ENCODE peak calls at places on chromosomes 6 and 20, in five cellular contexts. One of them, this sample, is unnamed.

GRCh38 chr20:18172379-18172778 is 34.7 kb downstream of the KAT14 start:
- DNase-seq in transverse colon: peak
- DNase-seq in aorta: no peak
- DNase-seq in tibial artery: no peak
- DNase-seq in psoas muscle: no peak
- DNase-seq in this sample: no peak

GRCh38 chr6:161246725-161247124 is 27.1 kb downstream of the AGPAT4 start:
- DNase-seq in aorta: no peak
- DNase-seq in tibial artery: no peak
- DNase-seq in transverse colon: no peak
- DNase-seq in psoas muscle: no peak
- DNase-seq in this sample: no peak

GRCh38 chr6:160767019-160767646 is 65.1 kb downstream of the PLG start:
- DNase-seq in psoas muscle: peak
- DNase-seq in aorta: peak
- DNase-seq in transverse colon: peak
- DNase-seq in tibial artery: peak
- DNase-seq in this sample: peak

GRCh38 chr6:165747963-165748362 is 84.9 kb upstream of the PDE10A start:
- DNase-seq in psoas muscle: no peak
- DNase-seq in transverse colon: no peak
- DNase-seq in aorta: no peak
- DNase-seq in tibial artery: no peak
- DNase-seq in this sample: no peak

GRCh38 chr6:4309540-4309939 is 174.2 kb upstream of the ECI2 start:
- DNase-seq in aorta: no peak
- DNase-seq in psoas muscle: no peak
- DNase-seq in tibial artery: no peak
- DNase-seq in transverse colon: no peak
- DNase-seq in this sample: no peak

GRCh38 chr6:79570802-79571367 is 33.7 kb upstream of the LCA5 start:
- DNase-seq in aorta: no peak
- DNase-seq in transverse colon: no peak
- DNase-seq in psoas muscle: no peak
- DNase-seq in tibial artery: no peak
- DNase-seq in this sample: no peak

GRCh38 chr6:104638841-104639290 is 220.9 kb downstream of the HACE1 start:
- DNase-seq in tibial artery: no peak
- DNase-seq in psoas muscle: no peak
- DNase-seq in transverse colon: no peak
- DNase-seq in aorta: no peak
- DNase-seq in this sample: no peak

GRCh38 chr20:58309607-58310290 is at the start of gene RAB22A:
- DNase-seq in transverse colon: peak
- DNase-seq in tibial artery: peak
- DNase-seq in aorta: peak
- DNase-seq in psoas muscle: peak
- DNase-seq in this sample: peak

GRCh38 chr6:36349240-36349639 is 12.6 kb upstream of the BNIP5 start:
- DNase-seq in psoas muscle: no peak
- DNase-seq in transverse colon: peak
- DNase-seq in tibial artery: no peak
- DNase-seq in aorta: peak
- DNase-seq in this sample: no peak

GRCh38 chr20:43846516-43846905 is 68.1 kb upstream of the TOX2 start:
- DNase-seq in psoas muscle: no peak
- DNase-seq in aorta: no peak
- DNase-seq in tibial artery: no peak
- DNase-seq in transverse colon: no peak
- DNase-seq in this sample: no peak

GRCh38 chr6:27176096-27176495 is 71.4 kb upstream of the PRSS16 start:
- DNase-seq in aorta: no peak
- DNase-seq in psoas muscle: no peak
- DNase-seq in transverse colon: no peak
- DNase-seq in tibial artery: no peak
- DNase-seq in this sample: no peak

GRCh38 chr6:28541996-28542395 is 16.3 kb downstream of the GPX5 start:
- DNase-seq in aorta: no peak
- DNase-seq in transverse colon: no peak
- DNase-seq in psoas muscle: no peak
- DNase-seq in tibial artery: no peak
- DNase-seq in this sample: no peak

GRCh38 chr6:159038914-159039884 is 5.6 kb downstream of the TAGAP start:
- DNase-seq in psoas muscle: no peak
- DNase-seq in aorta: no peak
- DNase-seq in transverse colon: no peak
- DNase-seq in tibial artery: no peak
- DNase-seq in this sample: no peak

GRCh38 chr20:41631826-41632225 is 13.6 kb upstream of the CHD6 start:
- DNase-seq in tibial artery: peak
- DNase-seq in transverse colon: no peak
- DNase-seq in aorta: peak
- DNase-seq in psoas muscle: peak
- DNase-seq in this sample: peak

GRCh38 chr20:51413753-51414323 is 128.7 kb downstream of the NFATC2 start:
- DNase-seq in tibial artery: no peak
- DNase-seq in aorta: no peak
- DNase-seq in psoas muscle: no peak
- DNase-seq in transverse colon: no peak
- DNase-seq in this sample: no peak

GRCh38 chr20:21155268-21155667 is 29.4 kb downstream of the KIZ start:
- DNase-seq in tibial artery: no peak
- DNase-seq in transverse colon: no peak
- DNase-seq in psoas muscle: no peak
- DNase-seq in aorta: no peak
- DNase-seq in this sample: no peak

GRCh38 chr6:37169458-37170272 is at the start of gene PIM1:
- DNase-seq in transverse colon: peak
- DNase-seq in tibial artery: peak
- DNase-seq in aorta: peak
- DNase-seq in psoas muscle: peak
- DNase-seq in this sample: peak

GRCh38 chr6:116363759-116364158 is 7.0 kb upstream of the DSE start:
- DNase-seq in tibial artery: no peak
- DNase-seq in transverse colon: no peak
- DNase-seq in aorta: no peak
- DNase-seq in psoas muscle: no peak
- DNase-seq in this sample: no peak

GRCh38 chr6:122845464-122845863 is 56.4 kb downstream of the SMPDL3A start:
- DNase-seq in psoas muscle: no peak
- DNase-seq in tibial artery: no peak
- DNase-seq in transverse colon: no peak
- DNase-seq in aorta: no peak
- DNase-seq in this sample: no peak

GRCh38 chr6:146650799-146651481 is 52.2 kb downstream of the ADGB start:
- DNase-seq in psoas muscle: no peak
- DNase-seq in tibial artery: no peak
- DNase-seq in aorta: no peak
- DNase-seq in transverse colon: no peak
- DNase-seq in this sample: no peak

GRCh38 chr6:79353226-79353625 is 118.7 kb upstream of the HMGN3 start:
- DNase-seq in aorta: no peak
- DNase-seq in transverse colon: no peak
- DNase-seq in psoas muscle: no peak
- DNase-seq in tibial artery: no peak
- DNase-seq in this sample: no peak

GRCh38 chr20:13788167-13788834 is 3.5 kb downstream of the NDUFAF5 start:
- DNase-seq in aorta: no peak
- DNase-seq in psoas muscle: no peak
- DNase-seq in transverse colon: peak
- DNase-seq in tibial artery: no peak
- DNase-seq in this sample: no peak

GRCh38 chr6:112040933-112041332 is 13.0 kb upstream of the CCN6 start:
- DNase-seq in psoas muscle: no peak
- DNase-seq in tibial artery: no peak
- DNase-seq in aorta: no peak
- DNase-seq in transverse colon: no peak
- DNase-seq in this sample: no peak

GRCh38 chr20:4108495-4109306 is 93.3 kb upstream of the RNF24 start:
- DNase-seq in tibial artery: peak
- DNase-seq in aorta: no peak
- DNase-seq in psoas muscle: peak
- DNase-seq in transverse colon: peak
- DNase-seq in this sample: peak

GRCh38 chr6:12875061-12875460 is 158.5 kb downstream of the PHACTR1 start:
- DNase-seq in aorta: no peak
- DNase-seq in tibial artery: no peak
- DNase-seq in transverse colon: no peak
- DNase-seq in psoas muscle: no peak
- DNase-seq in this sample: no peak

GRCh38 chr20:58418949-58419748 is 30.1 kb downstream of the VAPB start:
- DNase-seq in psoas muscle: no peak
- DNase-seq in aorta: no peak
- DNase-seq in tibial artery: no peak
- DNase-seq in transverse colon: no peak
- DNase-seq in this sample: no peak

GRCh38 chr6:120077489-120077888 is 727.9 kb upstream of the MAN1A1 start:
- DNase-seq in tibial artery: no peak
- DNase-seq in transverse colon: no peak
- DNase-seq in psoas muscle: no peak
- DNase-seq in aorta: no peak
- DNase-seq in this sample: no peak

GRCh38 chr6:108260126-108260808 is 573 bp downstream of the SNX3 start:
- DNase-seq in tibial artery: no peak
- DNase-seq in aorta: no peak
- DNase-seq in psoas muscle: no peak
- DNase-seq in transverse colon: peak
- DNase-seq in this sample: no peak

GRCh38 chr6:154480144-154480639 is 30.3 kb downstream of the CNKSR3 start:
- DNase-seq in transverse colon: no peak
- DNase-seq in aorta: no peak
- DNase-seq in psoas muscle: no peak
- DNase-seq in tibial artery: no peak
- DNase-seq in this sample: no peak

GRCh38 chr6:131183427-131184095 is 48.3 kb downstream of the AKAP7 start:
- DNase-seq in tibial artery: no peak
- DNase-seq in psoas muscle: no peak
- DNase-seq in aorta: no peak
- DNase-seq in transverse colon: no peak
- DNase-seq in this sample: no peak

GRCh38 chr20:14093652-14094051 is 98.3 kb downstream of the MACROD2 start:
- DNase-seq in tibial artery: no peak
- DNase-seq in transverse colon: no peak
- DNase-seq in aorta: no peak
- DNase-seq in psoas muscle: no peak
- DNase-seq in this sample: no peak

GRCh38 chr20:1823421-1823892 is 71.8 kb upstream of the SIRPA start:
- DNase-seq in transverse colon: no peak
- DNase-seq in aorta: peak
- DNase-seq in tibial artery: no peak
- DNase-seq in psoas muscle: no peak
- DNase-seq in this sample: no peak

GRCh38 chr6:121549741-121550140 is 114.3 kb downstream of the GJA1 start:
- DNase-seq in tibial artery: no peak
- DNase-seq in aorta: no peak
- DNase-seq in transverse colon: no peak
- DNase-seq in psoas muscle: no peak
- DNase-seq in this sample: no peak

GRCh38 chr6:108988291-108988690 is 106.4 kb downstream of the SESN1 start:
- DNase-seq in psoas muscle: no peak
- DNase-seq in transverse colon: no peak
- DNase-seq in aorta: no peak
- DNase-seq in tibial artery: no peak
- DNase-seq in this sample: no peak

GRCh38 chr6:84768442-84769174 is 4.2 kb upstream of the TBX18 start:
- DNase-seq in aorta: peak
- DNase-seq in tibial artery: peak
- DNase-seq in transverse colon: no peak
- DNase-seq in psoas muscle: no peak
- DNase-seq in this sample: no peak
- H3K4me3 ChIP-seq in aorta: peak
- H3K4me3 ChIP-seq in tibial artery: peak
- H3K4me3 ChIP-seq in transverse colon: no peak
- H3K4me3 ChIP-seq in psoas muscle: peak
- H3K4me3 ChIP-seq in this sample: peak

GRCh38 chr6:75605635-75606034 is 4.0 kb downstream of the SENP6 start:
- DNase-seq in psoas muscle: no peak
- DNase-seq in transverse colon: no peak
- DNase-seq in aorta: no peak
- DNase-seq in tibial artery: no peak
- DNase-seq in this sample: no peak

GRCh38 chr6:75601608-75602163 is at the start of gene SENP6:
- DNase-seq in transverse colon: peak
- DNase-seq in psoas muscle: peak
- DNase-seq in tibial artery: peak
- DNase-seq in aorta: peak
- DNase-seq in this sample: peak

GRCh38 chr6:75602164-75602896 is 650 bp downstream of the SENP6 start:
- DNase-seq in transverse colon: peak
- DNase-seq in aorta: peak
- DNase-seq in psoas muscle: peak
- DNase-seq in tibial artery: peak
- DNase-seq in this sample: peak

GRCh38 chr6:75602897-75603395 is 1.3 kb downstream of the SENP6 start:
- DNase-seq in tibial artery: no peak
- DNase-seq in psoas muscle: no peak
- DNase-seq in transverse colon: no peak
- DNase-seq in aorta: no peak
- DNase-seq in this sample: no peak

GRCh38 chr6:75604294-75604693 is 2.6 kb downstream of the SENP6 start:
- DNase-seq in tibial artery: no peak
- DNase-seq in aorta: no peak
- DNase-seq in transverse colon: no peak
- DNase-seq in psoas muscle: no peak
- DNase-seq in this sample: no peak
- H3K4me3 ChIP-seq in tibial artery: peak
- H3K4me3 ChIP-seq in aorta: no peak
- H3K4me3 ChIP-seq in transverse colon: no peak
- H3K4me3 ChIP-seq in psoas muscle: peak
- H3K4me3 ChIP-seq in this sample: peak

GRCh38 chr6:396126-396520 is 4.6 kb downstream of the IRF4 start:
- DNase-seq in psoas muscle: no peak
- DNase-seq in aorta: no peak
- DNase-seq in transverse colon: no peak
- DNase-seq in tibial artery: no peak
- DNase-seq in this sample: no peak
- H3K4me3 ChIP-seq in psoas muscle: no peak
- H3K4me3 ChIP-seq in aorta: no peak
- H3K4me3 ChIP-seq in transverse colon: no peak
- H3K4me3 ChIP-seq in tibial artery: no peak
- H3K4me3 ChIP-seq in this sample: no peak

GRCh38 chr6:118665011-118665410 is 13.6 kb upstream of the CEP85L start:
- DNase-seq in tibial artery: no peak
- DNase-seq in psoas muscle: no peak
- DNase-seq in aorta: no peak
- DNase-seq in transverse colon: no peak
- DNase-seq in this sample: no peak

GRCh38 chr6:118667988-118668387 is 16.6 kb upstream of the CEP85L start:
- DNase-seq in psoas muscle: no peak
- DNase-seq in aorta: no peak
- DNase-seq in tibial artery: no peak
- DNase-seq in transverse colon: no peak
- DNase-seq in this sample: no peak

GRCh38 chr6:118660218-118660569 is 8.8 kb upstream of the CEP85L start:
- DNase-seq in transverse colon: no peak
- DNase-seq in tibial artery: no peak
- DNase-seq in psoas muscle: no peak
- DNase-seq in aorta: no peak
- DNase-seq in this sample: peak

GRCh38 chr6:118668761-118669411 is 17.5 kb upstream of the CEP85L start:
- DNase-seq in transverse colon: no peak
- DNase-seq in tibial artery: no peak
- DNase-seq in psoas muscle: no peak
- DNase-seq in aorta: no peak
- DNase-seq in this sample: no peak

GRCh38 chr6:118663993-118664985 is 12.9 kb upstream of the CEP85L start:
- DNase-seq in psoas muscle: no peak
- DNase-seq in transverse colon: no peak
- DNase-seq in tibial artery: no peak
- DNase-seq in aorta: no peak
- DNase-seq in this sample: no peak
- H3K4me3 ChIP-seq in psoas muscle: peak
- H3K4me3 ChIP-seq in transverse colon: no peak
- H3K4me3 ChIP-seq in tibial artery: no peak
- H3K4me3 ChIP-seq in aorta: no peak
- H3K4me3 ChIP-seq in this sample: no peak